ENCODE peak calls at places on chromosomes 1 and 21, in five cellular contexts. O is right lobe of liver; B is activated CD4-positive, alpha-beta memory T cell treated with anti-CD3 and anti-CD28 coated beads for 36 hours; D is T-helper 9 cell; J is T-helper 17 cell. N is an unnamed sample.

GRCh38 chr21:44865561-44866280 is 7.8 kb downstream of the PTTG1IP start:
- DNase-seq in B (peak; percentile 51), O (no peak), D (no peak), J (no peak), N (no peak)

GRCh38 chr1:156138366-156138969 is 14.9 kb upstream of the SEMA4A start:
- DNase-seq in O (no peak), B (no peak), D (no peak), J (no peak), N (no peak)

GRCh38 chr1:229406798-229407197 is 27.1 kb downstream of the ACTA1 start:
- DNase-seq in O (no peak), D (no peak), B (no peak), J (no peak), N (no peak)

GRCh38 chr1:6454856-6455751 is 10.9 kb downstream of the TNFRSF25 start:
- DNase-seq in O (no peak), J (peak; percentile 45), B (peak; percentile 49), D (peak; percentile 39), N (no peak)

GRCh38 chr21:41662761-41663160 is 104.1 kb downstream of the RIPK4 start:
- DNase-seq in D (no peak), J (no peak), O (no peak), B (no peak), N (no peak)

GRCh38 chr1:65075123-65075976 is 72.7 kb upstream of the AK4 start:
- DNase-seq in B (peak; percentile 73), J (peak; percentile 26), O (no peak), D (peak; percentile 34), N (peak; percentile 31)

GRCh38 chr1:161792740-161793139 is 26.6 kb downstream of the ATF6 start:
- DNase-seq in B (no peak), O (no peak), J (no peak), D (no peak), N (peak; percentile 52)

GRCh38 chr1:160293020-160293968 is 8.4 kb upstream of the PEX19 start:
- DNase-seq in O (no peak), J (no peak), D (no peak), B (no peak), N (no peak)

GRCh38 chr1:187009320-187009719 is 180.6 kb downstream of the PLA2G4A start:
- DNase-seq in B (no peak), D (no peak), J (no peak), O (no peak), N (no peak)

GRCh38 chr21:32414579-32415358 is 2.3 kb downstream of the EVA1C start:
- DNase-seq in D (no peak), O (no peak), B (no peak), J (no peak), N (no peak)

GRCh38 chr1:217253985-217254384 is 376.9 kb downstream of the GPATCH2 start:
- DNase-seq in D (no peak), J (no peak), B (no peak), O (no peak), N (no peak)

GRCh38 chr21:42401164-42401563 is 2.5 kb upstream of the UBASH3A start:
- DNase-seq in O (no peak), J (no peak), D (no peak), B (no peak), N (no peak)

GRCh38 chr1:10308001-10308400 is 90.9 kb upstream of the PGD start:
- DNase-seq in B (peak; percentile 36), D (peak; percentile 23), O (no peak), J (no peak), N (no peak)

GRCh38 chr1:69858534-69858933 is 290.8 kb downstream of the LRRC7 start:
- DNase-seq in J (no peak), B (no peak), D (no peak), O (no peak), N (no peak)

GRCh38 chr21:25859264-25859931 is 124.6 kb downstream of the GABPA start:
- DNase-seq in J (no peak), O (no peak), B (no peak), D (no peak), N (no peak)

GRCh38 chr1:119626841-119627240 is 21.2 kb downstream of the ZNF697 start:
- DNase-seq in O (no peak), B (no peak), D (no peak), J (no peak), N (peak; percentile 75)

GRCh38 chr1:155479205-155479604 is 83.4 kb downstream of the ASH1L start:
- DNase-seq in O (no peak), J (no peak), D (no peak), B (no peak), N (no peak)

GRCh38 chr1:14844923-14845617 is 246.6 kb downstream of the KAZN start:
- DNase-seq in O (no peak), D (no peak), B (no peak), J (no peak), N (no peak)

GRCh38 chr1:24463756-24464377 is 38.8 kb upstream of the RCAN3 start:
- DNase-seq in B (no peak), O (no peak), J (no peak), D (no peak), N (no peak)

N was measured in NCI-H446 treated with DMSO at 0.1 percent for 48 hours.